ENCODE peak calls at places on chromosomes 3 and 15, in six cellular contexts. One of them, this sample, is unnamed.
A peak's percentile ranks its signal among the peaks of the same experiment; 100 is the strongest.

GRCh38 chr15:68328485-68328884 is 50.9 kb downstream of the FEM1B start:
- DNase-seq in GM12892: no peak
- DNase-seq in sigmoid colon: no peak
- DNase-seq in breast epithelium: no peak
- DNase-seq in HepG2: no peak
- DNase-seq in esophagus muscularis mucosa: no peak
- DNase-seq in this sample: no peak

GRCh38 chr15:45855907-45856579 is 221.2 kb downstream of the SQOR start:
- DNase-seq in GM12892: no peak
- DNase-seq in sigmoid colon: no peak
- DNase-seq in breast epithelium: no peak
- DNase-seq in HepG2: no peak
- DNase-seq in esophagus muscularis mucosa: no peak
- DNase-seq in this sample: no peak

GRCh38 chr3:127484601-127485388 is 105.7 kb downstream of the TPRA1 start:
- DNase-seq in GM12892: no peak
- DNase-seq in sigmoid colon: peak; percentile 41
- DNase-seq in breast epithelium: no peak
- DNase-seq in HepG2: no peak
- DNase-seq in esophagus muscularis mucosa: no peak
- DNase-seq in this sample: no peak

GRCh38 chr3:129996073-129996472 is 21.6 kb downstream of the TRH start:
- DNase-seq in GM12892: no peak
- DNase-seq in sigmoid colon: no peak
- DNase-seq in breast epithelium: no peak
- DNase-seq in HepG2: no peak
- DNase-seq in esophagus muscularis mucosa: no peak
- DNase-seq in this sample: no peak

GRCh38 chr15:29805043-29805707 is 17.1 kb downstream of the TJP1 start:
- DNase-seq in GM12892: no peak
- DNase-seq in sigmoid colon: no peak
- DNase-seq in breast epithelium: no peak
- DNase-seq in HepG2: peak; percentile 18
- DNase-seq in esophagus muscularis mucosa: no peak
- DNase-seq in this sample: no peak

GRCh38 chr3:76024640-76025039 is 239.3 kb upstream of the ZNF717 start:
- DNase-seq in GM12892: no peak
- DNase-seq in sigmoid colon: no peak
- DNase-seq in breast epithelium: no peak
- DNase-seq in HepG2: peak; percentile 3
- DNase-seq in esophagus muscularis mucosa: no peak
- DNase-seq in this sample: no peak

GRCh38 chr3:36381311-36381956 is 1.1 kb downstream of the STAC start:
- DNase-seq in GM12892: no peak
- DNase-seq in sigmoid colon: no peak
- DNase-seq in breast epithelium: no peak
- DNase-seq in HepG2: no peak
- DNase-seq in esophagus muscularis mucosa: peak; percentile 77
- DNase-seq in this sample: no peak

GRCh38 chr3:171615742-171616141 is 155.5 kb upstream of the TNIK start:
- DNase-seq in GM12892: no peak
- DNase-seq in sigmoid colon: no peak
- DNase-seq in breast epithelium: no peak
- DNase-seq in HepG2: no peak
- DNase-seq in esophagus muscularis mucosa: no peak
- DNase-seq in this sample: no peak

GRCh38 chr15:68638953-68639500 is 60.2 kb downstream of the CORO2B start:
- DNase-seq in GM12892: no peak
- DNase-seq in sigmoid colon: peak; percentile 56
- DNase-seq in breast epithelium: no peak
- DNase-seq in HepG2: no peak
- DNase-seq in esophagus muscularis mucosa: no peak
- DNase-seq in this sample: no peak

GRCh38 chr15:97861529-97861928 is 99.0 kb upstream of the ARRDC4 start:
- DNase-seq in GM12892: no peak
- DNase-seq in sigmoid colon: no peak
- DNase-seq in breast epithelium: no peak
- DNase-seq in HepG2: no peak
- DNase-seq in esophagus muscularis mucosa: no peak
- DNase-seq in this sample: no peak

GRCh38 chr3:37779289-37780152 is 82.2 kb upstream of the CTDSPL start:
- DNase-seq in GM12892: peak; percentile 46
- DNase-seq in sigmoid colon: no peak
- DNase-seq in breast epithelium: no peak
- DNase-seq in HepG2: peak; percentile 66
- DNase-seq in esophagus muscularis mucosa: no peak
- DNase-seq in this sample: no peak

GRCh38 chr15:65402971-65403370 is 19.8 kb downstream of the IGDCC4 start:
- DNase-seq in GM12892: no peak
- DNase-seq in sigmoid colon: no peak
- DNase-seq in breast epithelium: no peak
- DNase-seq in HepG2: no peak
- DNase-seq in esophagus muscularis mucosa: no peak
- DNase-seq in this sample: no peak

GRCh38 chr3:134911611-134912604 is 116.8 kb downstream of the EPHB1 start:
- DNase-seq in GM12892: no peak
- DNase-seq in sigmoid colon: peak; percentile 66
- DNase-seq in breast epithelium: no peak
- DNase-seq in HepG2: no peak
- DNase-seq in esophagus muscularis mucosa: no peak
- DNase-seq in this sample: no peak

GRCh38 chr3:183822631-183823030 is 2.7 kb downstream of the MAP6D1 start:
- DNase-seq in GM12892: no peak
- DNase-seq in sigmoid colon: no peak
- DNase-seq in breast epithelium: no peak
- DNase-seq in HepG2: no peak
- DNase-seq in esophagus muscularis mucosa: no peak
- DNase-seq in this sample: no peak

GRCh38 chr15:38622908-38623307 is 58.3 kb upstream of the RASGRP1 start:
- DNase-seq in GM12892: no peak
- DNase-seq in sigmoid colon: no peak
- DNase-seq in breast epithelium: no peak
- DNase-seq in HepG2: no peak
- DNase-seq in esophagus muscularis mucosa: no peak
- DNase-seq in this sample: no peak

GRCh38 chr3:169146866-169147245 is 516.7 kb downstream of the MECOM start:
- DNase-seq in GM12892: no peak
- DNase-seq in sigmoid colon: no peak
- DNase-seq in breast epithelium: no peak
- DNase-seq in HepG2: no peak
- DNase-seq in esophagus muscularis mucosa: no peak
- DNase-seq in this sample: no peak

GRCh38 chr15:84749111-84749991 is 959 bp downstream of the ZNF592 start:
- DNase-seq in GM12892: no peak
- DNase-seq in sigmoid colon: peak; percentile 70
- DNase-seq in breast epithelium: peak; percentile 30
- DNase-seq in HepG2: peak; percentile 56
- DNase-seq in esophagus muscularis mucosa: no peak
- DNase-seq in this sample: peak; percentile 41

GRCh38 chr15:60583946-60584345 is 105.0 kb upstream of the ICE2 start:
- DNase-seq in GM12892: no peak
- DNase-seq in sigmoid colon: no peak
- DNase-seq in breast epithelium: no peak
- DNase-seq in HepG2: peak; percentile 62
- DNase-seq in esophagus muscularis mucosa: no peak
- DNase-seq in this sample: no peak

GRCh38 chr3:177126015-177126773 is 71.1 kb downstream of the TBL1XR1 start:
- DNase-seq in GM12892: no peak
- DNase-seq in sigmoid colon: no peak
- DNase-seq in breast epithelium: no peak
- DNase-seq in HepG2: no peak
- DNase-seq in esophagus muscularis mucosa: no peak
- DNase-seq in this sample: no peak

GRCh38 chr3:179837374-179837773 is 184.5 kb downstream of the USP13 start:
- DNase-seq in GM12892: no peak
- DNase-seq in sigmoid colon: no peak
- DNase-seq in breast epithelium: no peak
- DNase-seq in HepG2: no peak
- DNase-seq in esophagus muscularis mucosa: no peak
- DNase-seq in this sample: no peak

GRCh38 chr3:171255236-171255806 is 204.9 kb downstream of the TNIK start:
- DNase-seq in GM12892: no peak
- DNase-seq in sigmoid colon: no peak
- DNase-seq in breast epithelium: no peak
- DNase-seq in HepG2: no peak
- DNase-seq in esophagus muscularis mucosa: no peak
- DNase-seq in this sample: no peak

GRCh38 chr3:123688241-123688747 is 103.4 kb upstream of the HACD2 start:
- DNase-seq in GM12892: no peak
- DNase-seq in sigmoid colon: no peak
- DNase-seq in breast epithelium: no peak
- DNase-seq in HepG2: peak; percentile 60
- DNase-seq in esophagus muscularis mucosa: no peak
- DNase-seq in this sample: no peak

GRCh38 chr3:196941846-196942225 is 492 bp downstream of the NCBP2 start:
- DNase-seq in GM12892: peak; percentile 52
- DNase-seq in sigmoid colon: no peak
- DNase-seq in breast epithelium: peak; percentile 41
- DNase-seq in HepG2: no peak
- DNase-seq in esophagus muscularis mucosa: no peak
- DNase-seq in this sample: peak; percentile 60

GRCh38 chr3:127975153-127975552 is 60.1 kb downstream of the KBTBD12 start:
- DNase-seq in GM12892: no peak
- DNase-seq in sigmoid colon: no peak
- DNase-seq in breast epithelium: no peak
- DNase-seq in HepG2: no peak
- DNase-seq in esophagus muscularis mucosa: no peak
- DNase-seq in this sample: no peak

GRCh38 chr3:79886204-79886603 is 118.4 kb upstream of the ROBO1 start:
- DNase-seq in GM12892: no peak
- DNase-seq in sigmoid colon: no peak
- DNase-seq in breast epithelium: no peak
- DNase-seq in HepG2: no peak
- DNase-seq in esophagus muscularis mucosa: no peak
- DNase-seq in this sample: no peak

DNA sequence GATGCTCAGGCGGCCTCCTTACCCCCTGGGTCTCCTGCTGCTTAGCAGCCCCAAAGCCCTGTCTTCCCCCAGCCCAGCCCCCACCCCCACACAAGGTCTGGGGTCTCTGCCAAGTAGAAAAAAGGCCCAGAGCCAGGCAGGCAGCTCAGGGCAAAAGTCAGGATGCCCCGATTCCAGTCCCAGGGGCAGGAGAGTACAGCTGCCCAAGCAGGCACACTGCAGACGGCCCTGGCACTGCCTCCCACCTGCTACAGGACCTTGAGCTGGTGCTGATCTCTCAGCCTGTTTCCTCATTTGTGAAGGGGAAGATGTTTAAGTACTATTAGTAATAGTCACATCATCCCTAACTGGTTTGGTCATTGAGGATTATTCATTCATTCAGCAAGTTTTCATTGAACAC is 12.6 kb downstream of the TMEM43 start:
- DNase-seq in GM12892: no peak
- DNase-seq in sigmoid colon: no peak
- DNase-seq in breast epithelium: no peak
- DNase-seq in HepG2: no peak
- DNase-seq in esophagus muscularis mucosa: no peak
- DNase-seq in this sample: no peak
- TF ChIP-seq POLR2AphosphoS5 in GM12892: no peak
- TF ChIP-seq POLR2AphosphoS5 in sigmoid colon: no peak
- TF ChIP-seq POLR2AphosphoS5 in breast epithelium: no peak
- TF ChIP-seq POLR2AphosphoS5 in HepG2: no peak
- TF ChIP-seq POLR2AphosphoS5 in esophagus muscularis mucosa: no peak
- TF ChIP-seq POLR2AphosphoS5 in this sample: no peak

DNA sequence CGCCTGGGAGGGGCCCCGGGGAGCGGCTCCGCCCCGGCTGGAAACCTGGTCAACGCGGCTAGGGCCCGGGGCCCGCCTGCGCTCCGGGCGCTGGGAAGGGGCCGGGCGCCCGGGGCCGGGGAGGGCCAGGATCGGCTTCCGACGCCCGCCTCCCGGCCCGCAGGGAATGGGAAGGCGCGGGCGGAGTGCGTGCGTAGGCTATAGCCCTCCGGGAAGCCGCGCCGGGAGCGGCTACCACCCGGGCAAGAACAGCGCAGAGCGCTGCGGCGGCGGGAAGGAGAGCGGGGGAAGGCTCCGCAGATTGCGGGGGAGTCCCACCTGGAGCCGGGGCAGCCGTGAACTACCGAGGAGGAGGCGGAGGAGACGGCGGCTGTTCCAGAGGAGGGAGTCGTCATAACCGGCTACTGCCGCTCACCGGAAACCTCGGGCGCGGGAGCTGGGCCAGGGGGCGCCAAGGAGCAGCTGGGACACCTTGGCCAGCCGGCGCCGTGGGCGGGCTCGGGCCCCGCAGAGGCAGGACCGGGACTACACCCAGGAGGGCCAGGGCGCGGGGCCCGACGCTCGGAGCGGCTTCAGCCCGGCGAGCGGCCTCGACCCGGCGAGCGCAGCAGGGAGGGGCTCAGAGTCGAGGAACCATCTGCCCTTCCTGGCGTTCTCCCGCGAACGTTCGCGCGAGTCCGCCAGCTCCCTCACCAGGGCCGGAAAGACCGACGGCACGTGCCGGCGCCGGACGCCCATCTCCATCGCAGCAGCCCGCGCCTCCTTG is at the start of gene EOGT:
- DNase-seq in GM12892: peak; percentile 75
- DNase-seq in sigmoid colon: peak; percentile 94
- DNase-seq in breast epithelium: peak; percentile 86
- DNase-seq in HepG2: peak; percentile 75
- DNase-seq in esophagus muscularis mucosa: peak; percentile 94
- DNase-seq in this sample: peak; percentile 91
- TF ChIP-seq POLR2A in GM12892: peak; percentile 67
- TF ChIP-seq POLR2A in sigmoid colon: peak; percentile 35
- TF ChIP-seq POLR2A in breast epithelium: peak; percentile 49
- TF ChIP-seq POLR2A in HepG2: peak; percentile 61
- TF ChIP-seq POLR2A in esophagus muscularis mucosa: no peak
- TF ChIP-seq POLR2A in this sample: peak; percentile 76

GRCh38 chr3:5021571-5022092 is 42.4 kb downstream of the BHLHE40 start:
- DNase-seq in GM12892: no peak
- DNase-seq in sigmoid colon: no peak
- DNase-seq in breast epithelium: no peak
- DNase-seq in HepG2: peak; percentile 25
- DNase-seq in esophagus muscularis mucosa: no peak
- DNase-seq in this sample: no peak

GRCh38 chr3:5023777-5024346 is 44.6 kb downstream of the BHLHE40 start:
- DNase-seq in GM12892: no peak
- DNase-seq in sigmoid colon: peak; percentile 45
- DNase-seq in breast epithelium: no peak
- DNase-seq in HepG2: no peak
- DNase-seq in esophagus muscularis mucosa: no peak
- DNase-seq in this sample: no peak

GRCh38 chr3:5021116-5021515 is 41.9 kb downstream of the BHLHE40 start:
- DNase-seq in GM12892: no peak
- DNase-seq in sigmoid colon: no peak
- DNase-seq in breast epithelium: no peak
- DNase-seq in HepG2: no peak
- DNase-seq in esophagus muscularis mucosa: no peak
- DNase-seq in this sample: no peak

GRCh38 chr3:5022187-5022965 is 43.1 kb downstream of the BHLHE40 start:
- DNase-seq in GM12892: peak; percentile 59
- DNase-seq in sigmoid colon: no peak
- DNase-seq in breast epithelium: no peak
- DNase-seq in HepG2: peak; percentile 56
- DNase-seq in esophagus muscularis mucosa: no peak
- DNase-seq in this sample: no peak

GRCh38 chr3:5022966-5023776 is 43.9 kb downstream of the BHLHE40 start:
- DNase-seq in GM12892: no peak
- DNase-seq in sigmoid colon: peak; percentile 87
- DNase-seq in breast epithelium: peak; percentile 81
- DNase-seq in HepG2: peak; percentile 73
- DNase-seq in esophagus muscularis mucosa: no peak
- DNase-seq in this sample: no peak
- TF ChIP-seq POLR2AphosphoS5 in GM12892: no peak
- TF ChIP-seq POLR2AphosphoS5 in sigmoid colon: peak; percentile 8
- TF ChIP-seq POLR2AphosphoS5 in breast epithelium: peak; percentile 23
- TF ChIP-seq POLR2AphosphoS5 in HepG2: no peak
- TF ChIP-seq POLR2AphosphoS5 in esophagus muscularis mucosa: peak; percentile 70
- TF ChIP-seq POLR2AphosphoS5 in this sample: peak; percentile 5

GRCh38 chr3:53862241-53862640 is 15.9 kb downstream of the IL17RB start:
- DNase-seq in GM12892: no peak
- DNase-seq in sigmoid colon: no peak
- DNase-seq in breast epithelium: no peak
- DNase-seq in HepG2: no peak
- DNase-seq in esophagus muscularis mucosa: no peak
- DNase-seq in this sample: no peak
- TF ChIP-seq POLR2A in GM12892: no peak
- TF ChIP-seq POLR2A in sigmoid colon: no peak
- TF ChIP-seq POLR2A in breast epithelium: no peak
- TF ChIP-seq POLR2A in HepG2: no peak
- TF ChIP-seq POLR2A in esophagus muscularis mucosa: no peak
- TF ChIP-seq POLR2A in this sample: no peak

This sample was measured in transverse colon.